ENCODE peak calls at places on chromosomes 4 and X, in nine cellular contexts. A, J, M, I, R, W, O, N and B are unnamed samples.

GRCh38 chr4:87839309-87839946 is 6.7 kb downstream of the MEPE start:
- DNase-seq in A (peak; percentile 14), J (no peak), M (no peak), I (no peak), R (peak; percentile 42), W (no peak), O (no peak), N (no peak), B (no peak)

GRCh38 chrX:18654873-18655836 is 16.8 kb downstream of the RS1 start:
- DNase-seq in A (no peak), J (no peak), M (no peak), I (no peak), R (no peak), W (no peak), O (no peak), N (no peak), B (no peak)

GRCh38 chrX:155027509-155028066 is 944 bp downstream of the FUNDC2 start:
- DNase-seq in A (peak; percentile 37), J (no peak), M (peak; percentile 26), I (no peak), R (no peak), W (no peak), O (no peak), N (peak; percentile 66), B (no peak)

GRCh38 chr4:12644261-12644660 is 839.9 kb downstream of the RAB28 start:
- DNase-seq in A (no peak), J (no peak), M (no peak), I (no peak), R (no peak), W (no peak), O (no peak), N (no peak), B (no peak)

GRCh38 chrX:24498181-24498580 is 33.1 kb downstream of the PDK3 start:
- DNase-seq in A (peak; percentile 53), J (no peak), M (peak; percentile 24), I (no peak), R (no peak), W (no peak), O (no peak), N (peak; percentile 14), B (peak; percentile 67)

GRCh38 chr4:100357542-100357941 is 160.3 kb downstream of the EMCN start:
- DNase-seq in A (no peak), J (no peak), M (no peak), I (no peak), R (no peak), W (no peak), O (no peak), N (no peak), B (no peak)

GRCh38 chr4:47383829-47384427 is 79.6 kb downstream of the COMMD8 start:
- DNase-seq in A (peak; percentile 15), J (no peak), M (peak; percentile 7), I (no peak), R (no peak), W (no peak), O (no peak), N (peak; percentile 14), B (no peak)

GRCh38 chr4:184362338-184362737 is 112.0 kb downstream of the IRF2 start:
- DNase-seq in A (no peak), J (no peak), M (no peak), I (no peak), R (no peak), W (no peak), O (no peak), N (no peak), B (no peak)

GRCh38 chr4:112005027-112005426 is 140.2 kb upstream of the FAM241A start:
- DNase-seq in A (peak; percentile 26), J (no peak), M (no peak), I (no peak), R (no peak), W (no peak), O (no peak), N (no peak), B (no peak)

GRCh38 chr4:16150716-16151115 is 66.9 kb upstream of the PROM1 start:
- DNase-seq in A (no peak), J (no peak), M (no peak), I (no peak), R (no peak), W (no peak), O (no peak), N (no peak), B (no peak)

GRCh38 chrX:74343327-74343969 is 39.5 kb downstream of the ZCCHC13 start:
- DNase-seq in A (peak; percentile 0), J (no peak), M (no peak), I (no peak), R (no peak), W (no peak), O (no peak), N (no peak), B (no peak)

GRCh38 chr4:178198691-178199090 is 756.5 kb upstream of the AGA start:
- DNase-seq in A (no peak), J (no peak), M (no peak), I (no peak), R (no peak), W (no peak), O (no peak), N (no peak), B (no peak)

GRCh38 chrX:6468716-6469115 is 66.2 kb downstream of the VCX3A start:
- DNase-seq in A (no peak), J (no peak), M (no peak), I (no peak), R (no peak), W (no peak), O (no peak), N (no peak), B (no peak)

GRCh38 chr4:118173956-118174355 is 139.7 kb downstream of the NDST3 start:
- DNase-seq in A (no peak), J (no peak), M (no peak), I (no peak), R (no peak), W (no peak), O (no peak), N (no peak), B (no peak)

GRCh38 chrX:43277879-43278278 is 378.2 kb upstream of the MAOA start:
- DNase-seq in A (no peak), J (no peak), M (no peak), I (no peak), R (no peak), W (no peak), O (no peak), N (no peak), B (no peak)

GRCh38 chr4:185708348-185708747 is 103.6 kb downstream of the SORBS2 start:
- DNase-seq in A (no peak), J (no peak), M (no peak), I (no peak), R (no peak), W (no peak), O (no peak), N (no peak), B (no peak)

GRCh38 chrX:68665502-68665901 is 18.0 kb downstream of the STARD8 start:
- DNase-seq in A (no peak), J (no peak), M (no peak), I (no peak), R (no peak), W (no peak), O (no peak), N (no peak), B (no peak)

GRCh38 chr4:2353222-2354107 is 65.0 kb downstream of the ZFYVE28 start:
- DNase-seq in A (no peak), J (no peak), M (no peak), I (peak; percentile 12), R (peak; percentile 73), W (no peak), O (no peak), N (no peak), B (peak; percentile 51)

GRCh38 chr4:101183658-101184373 is 163.5 kb downstream of the PPP3CA start:
- DNase-seq in A (peak; percentile 62), J (no peak), M (no peak), I (no peak), R (no peak), W (no peak), O (no peak), N (no peak), B (no peak)